ENCODE peak calls at places on chromosomes 6 and 20, in four cellular contexts. N is nephron progenitor cell, Y is lung microvascular endothelial cell, U is pulmonary artery endothelial cell. R is an unnamed sample.

GRCh38 chr20:10487354-10488115 is 52.4 kb downstream of the SLX4IP start:
- DNase-seq in N (no peak), Y (no peak), U (no peak), R (no peak)

GRCh38 chr20:7362601-7363000 is 577.7 kb downstream of the HAO1 start:
- DNase-seq in N (no peak), Y (peak), U (no peak), R (peak)

GRCh38 chr6:114085206-114085605 is 114.3 kb upstream of the HDAC2 start:
- DNase-seq in N (no peak), Y (no peak), U (no peak), R (no peak)

GRCh38 chr6:23637296-23637695 is 488.7 kb upstream of the NRSN1 start:
- DNase-seq in N (no peak), Y (no peak), U (no peak), R (no peak)

GRCh38 chr6:43886717-43887339 is 116.8 kb downstream of the VEGFA start:
- DNase-seq in N (no peak), Y (no peak), U (no peak), R (no peak)

GRCh38 chr6:165308926-165309731 is at the start of gene C6orf118:
- DNase-seq in N (peak), Y (peak), U (peak), R (peak)

GRCh38 chr6:83226517-83226916 is 33.4 kb downstream of the RWDD2A start:
- DNase-seq in N (no peak), Y (no peak), U (no peak), R (no peak)

GRCh38 chr20:17655865-17656489 is 26.1 kb downstream of the RRBP1 start:
- DNase-seq in N (no peak), Y (no peak), U (no peak), R (no peak)

GRCh38 chr6:149936743-149937142 is 5.1 kb upstream of the ULBP2 start:
- DNase-seq in N (no peak), Y (no peak), U (no peak), R (no peak)

GRCh38 chr6:71171478-71172070 is 117.0 kb upstream of the OGFRL1 start:
- DNase-seq in N (no peak), Y (no peak), U (no peak), R (no peak)

GRCh38 chr20:15619341-15619740 is 953.9 kb downstream of the KIF16B start:
- DNase-seq in N (no peak), Y (no peak), U (no peak), R (no peak)

GRCh38 chr6:162123797-162124196 is 603.8 kb downstream of the PRKN start:
- DNase-seq in N (no peak), Y (no peak), U (no peak), R (no peak)

GRCh38 chr20:41145821-41146620 is 8.7 kb downstream of the PLCG1 start:
- DNase-seq in N (no peak), Y (peak), U (no peak), R (no peak)

GRCh38 chr20:9838378-9839295 is at the start of gene PAK5:
- DNase-seq in N (peak), Y (no peak), U (no peak), R (peak)

GRCh38 chr6:137883400-137883888 is 16.4 kb downstream of the TNFAIP3 start:
- DNase-seq in N (no peak), Y (peak), U (peak), R (no peak)

GRCh38 chr6:2632368-2632767 is 118.4 kb downstream of the MYLK4 start:
- DNase-seq in N (no peak), Y (no peak), U (no peak), R (no peak)

GRCh38 chr6:23316131-23316530 is 746.8 kb downstream of the HDGFL1 start:
- DNase-seq in N (no peak), Y (no peak), U (peak), R (no peak)

GRCh38 chr20:58209652-58210397 is 18.6 kb downstream of the ANKRD60 start:
- DNase-seq in N (peak), Y (peak), U (no peak), R (peak)

GRCh38 chr6:109791301-109791700 is 100.2 kb downstream of the FIG4 start:
- DNase-seq in N (peak), Y (no peak), U (no peak), R (peak)

GRCh38 chr6:157529654-157530039 is 148.7 kb downstream of the ZDHHC14 start:
- DNase-seq in N (no peak), Y (no peak), U (no peak), R (no peak)

GRCh38 chr20:39717976-39718375 is 755.8 kb downstream of the DHX35 start:
- DNase-seq in N (peak), Y (no peak), U (no peak), R (no peak)

GRCh38 chr6:71190809-71191208 is 97.8 kb upstream of the OGFRL1 start:
- DNase-seq in N (no peak), Y (peak), U (peak), R (no peak)

GRCh38 chr6:155186052-155186658 is 77.7 kb upstream of the CLDN20 start:
- DNase-seq in N (no peak), Y (peak), U (no peak), R (no peak)

GRCh38 chr6:139888691-139889122 is 514.3 kb upstream of the CITED2 start:
- DNase-seq in N (no peak), Y (no peak), U (no peak), R (peak)

GRCh38 chr6:139611327-139611958 is 237.0 kb upstream of the CITED2 start:
- DNase-seq in N (no peak), Y (no peak), U (no peak), R (no peak)

GRCh38 chr20:57695012-57695411 is 14.8 kb downstream of the PMEPA1 start:
- DNase-seq in N (no peak), Y (no peak), U (no peak), R (no peak)

GRCh38 chr6:33418690-33419291 is 884 bp upstream of the CUTA start:
- DNase-seq in N (no peak), Y (no peak), U (no peak), R (no peak)